ENCODE peak calls at places on chromosomes 6 and 20, in ten cellular contexts. One of them, this sample, is unnamed.

GRCh38 chr6:26347699-26348098 is 17.3 kb upstream of the BTN3A2 start:
- DNase-seq in COR-L47: no peak
- DNase-seq in Caki2: no peak
- DNase-seq in thyroid gland: no peak
- DNase-seq in germinal center: no peak
- DNase-seq in neuronal stem cell: no peak
- DNase-seq in posterior cingulate gyrus: no peak
- DNase-seq in T-helper 1 cell: no peak
- DNase-seq in C1 segment of cervical spinal cord: no peak
- DNase-seq in left ventricle myocardium inferior: no peak
- DNase-seq in this sample: no peak

GRCh38 chr6:3329491-3330051 is 70.8 kb downstream of the PSMG4 start:
- DNase-seq in COR-L47: no peak
- DNase-seq in Caki2: no peak
- DNase-seq in thyroid gland: no peak
- DNase-seq in germinal center: no peak
- DNase-seq in neuronal stem cell: no peak
- DNase-seq in posterior cingulate gyrus: no peak
- DNase-seq in T-helper 1 cell: no peak
- DNase-seq in C1 segment of cervical spinal cord: no peak
- DNase-seq in left ventricle myocardium inferior: no peak
- DNase-seq in this sample: no peak

GRCh38 chr20:24914388-24915241 is 34.5 kb upstream of the CST7 start:
- DNase-seq in COR-L47: no peak
- DNase-seq in Caki2: no peak
- DNase-seq in thyroid gland: no peak
- DNase-seq in germinal center: no peak
- DNase-seq in neuronal stem cell: no peak
- DNase-seq in posterior cingulate gyrus: peak; percentile 54
- DNase-seq in T-helper 1 cell: no peak
- DNase-seq in C1 segment of cervical spinal cord: no peak
- DNase-seq in left ventricle myocardium inferior: no peak
- DNase-seq in this sample: no peak

GRCh38 chr6:112253842-112254816 is at the start of gene LAMA4:
- DNase-seq in COR-L47: no peak
- DNase-seq in Caki2: peak; percentile 18
- DNase-seq in thyroid gland: peak; percentile 50
- DNase-seq in germinal center: no peak
- DNase-seq in neuronal stem cell: peak; percentile 32
- DNase-seq in posterior cingulate gyrus: peak; percentile 84
- DNase-seq in T-helper 1 cell: no peak
- DNase-seq in C1 segment of cervical spinal cord: peak; percentile 54
- DNase-seq in left ventricle myocardium inferior: peak; percentile 66
- DNase-seq in this sample: no peak

GRCh38 chr6:46325561-46326525 is 155.1 kb upstream of the ENPP5 start:
- DNase-seq in COR-L47: peak; percentile 69
- DNase-seq in Caki2: no peak
- DNase-seq in thyroid gland: no peak
- DNase-seq in germinal center: peak; percentile 7
- DNase-seq in neuronal stem cell: no peak
- DNase-seq in posterior cingulate gyrus: peak; percentile 93
- DNase-seq in T-helper 1 cell: no peak
- DNase-seq in C1 segment of cervical spinal cord: peak; percentile 26
- DNase-seq in left ventricle myocardium inferior: no peak
- DNase-seq in this sample: peak; percentile 90

GRCh38 chr6:136753624-136754023 is 38.7 kb downstream of the MAP3K5 start:
- DNase-seq in COR-L47: no peak
- DNase-seq in Caki2: no peak
- DNase-seq in thyroid gland: no peak
- DNase-seq in germinal center: no peak
- DNase-seq in neuronal stem cell: no peak
- DNase-seq in posterior cingulate gyrus: no peak
- DNase-seq in T-helper 1 cell: peak; percentile 58
- DNase-seq in C1 segment of cervical spinal cord: no peak
- DNase-seq in left ventricle myocardium inferior: no peak
- DNase-seq in this sample: no peak

GRCh38 chr6:150343434-150343833 is 25.4 kb upstream of the IYD start:
- DNase-seq in COR-L47: no peak
- DNase-seq in Caki2: no peak
- DNase-seq in thyroid gland: no peak
- DNase-seq in germinal center: no peak
- DNase-seq in neuronal stem cell: no peak
- DNase-seq in posterior cingulate gyrus: no peak
- DNase-seq in T-helper 1 cell: no peak
- DNase-seq in C1 segment of cervical spinal cord: no peak
- DNase-seq in left ventricle myocardium inferior: no peak
- DNase-seq in this sample: no peak

GRCh38 chr20:63310265-63310971 is 17.4 kb downstream of the COL20A1 start:
- DNase-seq in COR-L47: no peak
- DNase-seq in Caki2: no peak
- DNase-seq in thyroid gland: no peak
- DNase-seq in germinal center: no peak
- DNase-seq in neuronal stem cell: no peak
- DNase-seq in posterior cingulate gyrus: no peak
- DNase-seq in T-helper 1 cell: no peak
- DNase-seq in C1 segment of cervical spinal cord: no peak
- DNase-seq in left ventricle myocardium inferior: peak; percentile 13
- DNase-seq in this sample: no peak

GRCh38 chr6:53982361-53983050 is 128.7 kb upstream of the MLIP start:
- DNase-seq in COR-L47: no peak
- DNase-seq in Caki2: peak; percentile 47
- DNase-seq in thyroid gland: peak; percentile 32
- DNase-seq in germinal center: no peak
- DNase-seq in neuronal stem cell: no peak
- DNase-seq in posterior cingulate gyrus: no peak
- DNase-seq in T-helper 1 cell: no peak
- DNase-seq in C1 segment of cervical spinal cord: no peak
- DNase-seq in left ventricle myocardium inferior: no peak
- DNase-seq in this sample: peak; percentile 1